ENCODE peak calls at places on chromosome 18, in five cellular contexts. P is tibial nerve, D is GM23248, I is GM23338, E is NCI-H1105. L is an unnamed sample.

GRCh38 chr18:57397440-57397839 is 37.7 kb upstream of the ONECUT2 start:
- DNase-seq in P (no peak), D (peak), I (no peak), E (no peak), L (no peak)

GRCh38 chr18:77486985-77487384 is 237.3 kb downstream of the GALR1 start:
- DNase-seq in P (no peak), D (no peak), I (no peak), E (no peak), L (no peak)

GRCh38 chr18:58362027-58362575 is 266.8 kb downstream of the ALPK2 start:
- DNase-seq in P (peak), D (peak), I (no peak), E (no peak), L (no peak)

GRCh38 chr18:38545071-38545470 is 979.5 kb upstream of the CELF4 start:
- DNase-seq in P (no peak), D (no peak), I (peak), E (no peak), L (peak)

GRCh38 chr18:59906203-59906602 is 6.4 kb downstream of the PMAIP1 start:
- DNase-seq in P (no peak), D (no peak), I (no peak), E (no peak), L (no peak)

GRCh38 chr18:37691162-37691561 is 125.6 kb upstream of the CELF4 start:
- DNase-seq in P (no peak), D (no peak), I (no peak), E (no peak), L (no peak)

GRCh38 chr18:77059294-77059916 is 73.2 kb downstream of the MBP start:
- DNase-seq in P (peak), D (peak), I (peak), E (no peak), L (peak)

GRCh38 chr18:35577045-35577848 is 4.3 kb upstream of the GALNT1 start:
- DNase-seq in P (no peak), D (no peak), I (no peak), E (no peak), L (no peak)

GRCh38 chr18:21242141-21243040 is at the start of gene GREB1L:
- DNase-seq in P (no peak), D (peak), I (peak), E (peak), L (peak)

GRCh38 chr18:74825460-74825859 is 227.8 kb downstream of the ZNF407 start:
- DNase-seq in P (no peak), D (no peak), I (no peak), E (no peak), L (no peak)

GRCh38 chr18:74266161-74266560 is 25.6 kb downstream of the CYB5A start:
- DNase-seq in P (no peak), D (no peak), I (no peak), E (no peak), L (no peak)

GRCh38 chr18:13361422-13361821 is 142.9 kb downstream of the LDLRAD4 start:
- DNase-seq in P (no peak), D (no peak), I (no peak), E (no peak), L (no peak)

GRCh38 chr18:13756671-13757070 is 30.2 kb downstream of the RNMT start:
- DNase-seq in P (no peak), D (no peak), I (no peak), E (no peak), L (no peak)

GRCh38 chr18:51196116-51196810 is 1.2 kb downstream of the MEX3C start:
- DNase-seq in P (peak), D (peak), I (no peak), E (no peak), L (no peak)

GRCh38 chr18:69916412-69916811 is 31.3 kb downstream of the CD226 start:
- DNase-seq in P (no peak), D (no peak), I (no peak), E (no peak), L (no peak)

GRCh38 chr18:74722237-74722636 is 124.6 kb downstream of the ZNF407 start:
- DNase-seq in P (no peak), D (peak), I (no peak), E (no peak), L (no peak)

GRCh38 chr18:58761970-58762780 is 90.9 kb downstream of the MALT1 start:
- DNase-seq in P (no peak), D (no peak), I (no peak), E (no peak), L (peak)

GRCh38 chr18:22981274-22982133 is 48.4 kb downstream of the RBBP8 start:
- DNase-seq in P (no peak), D (no peak), I (no peak), E (no peak), L (no peak)

GRCh38 chr18:25463726-25464125 is 111.8 kb upstream of the ZNF521 start:
- DNase-seq in P (no peak), D (no peak), I (no peak), E (no peak), L (no peak)

GRCh38 chr18:59323931-59324622 is 5.6 kb upstream of the CPLX4 start:
- DNase-seq in P (no peak), D (peak), I (no peak), E (no peak), L (no peak)

GRCh38 chr18:8972116-8972515 is 130.4 kb upstream of the NDUFV2 start:
- DNase-seq in P (no peak), D (no peak), I (no peak), E (no peak), L (no peak)

GRCh38 chr18:46632401-46633089 is 24.5 kb downstream of the LOXHD1 start:
- DNase-seq in P (no peak), D (peak), I (no peak), E (no peak), L (no peak)

GRCh38 chr18:9808530-9809241 is 77.1 kb upstream of the TXNDC2 start:
- DNase-seq in P (no peak), D (peak), I (peak), E (no peak), L (peak)

GRCh38 chr18:361941-362913 is 94.4 kb upstream of the THOC1 start:
- DNase-seq in P (peak), D (peak), I (peak), E (no peak), L (peak)